ENCODE peak calls at places on chromosomes 13 and 19, in eight cellular contexts. Y is AG04450, Z is cardiac muscle cell, B is fibroblast of lung, S is PC-9, M is tibial nerve, H is upper lobe of right lung, X is adipocyte. Q is an unnamed sample. For H3K27me3, the result is how much of the 10 kb centered on the place peaks cover.

GRCh38 chr13:59702269-59702668 is 461.5 kb downstream of the DIAPH3 start:
- DNase-seq in Y (no peak), Z (no peak), B (no peak), S (no peak), M (no peak), H (no peak), X (no peak), Q (no peak)

GRCh38 chr13:32011971-32012370 is 19.6 kb upstream of the FRY start:
- DNase-seq in Y (no peak), Z (no peak), B (no peak), S (no peak), M (no peak), H (no peak), X (no peak), Q (no peak)

GRCh38 chr13:50518791-50519201 is 324.7 kb downstream of the DLEU7 start:
- DNase-seq in Y (peak), Z (peak), B (peak), S (no peak), M (no peak), H (no peak), X (no peak), Q (no peak)

GRCh38 chr13:71879129-71879535 is 12.1 kb upstream of the DACH1 start:
- DNase-seq in Y (no peak), Z (peak), B (peak), S (no peak), M (no peak), H (no peak), X (peak), Q (no peak)

GRCh38 chr13:36030670-36031331 is 100.4 kb downstream of the DCLK1 start:
- DNase-seq in Y (no peak), Z (peak), B (peak), S (no peak), M (no peak), H (no peak), X (peak), Q (peak)

GRCh38 chr19:8308891-8309291 is 733 bp upstream of the CD320 start:
- DNase-seq in Y (no peak), Z (no peak), B (no peak), S (no peak), M (peak), H (no peak), X (no peak), Q (no peak)

GRCh38 chr19:14317157-14317556 is 64.1 kb upstream of the ADGRE5 start:
- DNase-seq in Y (no peak), Z (no peak), B (no peak), S (no peak), M (no peak), H (no peak), X (no peak), Q (no peak)

GRCh38 chr19:17889609-17890214 is 18.0 kb downstream of the SLC5A5 start:
- DNase-seq in Y (no peak), Z (peak), B (peak), S (peak), M (no peak), H (no peak), X (peak), Q (peak)

GRCh38 chr13:77767413-77767812 is 69.9 kb downstream of the SLAIN1 start:
- DNase-seq in Y (no peak), Z (no peak), B (no peak), S (no peak), M (no peak), H (no peak), X (no peak), Q (no peak)

GRCh38 chr19:39083599-39083982 is 577 bp upstream of the ACP7 start:
- DNase-seq in Y (no peak), Z (no peak), B (no peak), S (no peak), M (no peak), H (no peak), X (no peak), Q (no peak)
- H3K4me3 ChIP-seq in Y (peak), Z (no peak), B (no peak), S (peak), M (peak), H (peak), X (peak), Q (peak)

GRCh38 chr19:38869836-38870607 is 8.1 kb downstream of the RINL start:
- DNase-seq in Y (no peak), Z (peak), B (peak), S (no peak), M (peak), H (peak), X (peak), Q (no peak)

GRCh38 chr19:38869160-38869835 is 8.8 kb downstream of the RINL start:
- DNase-seq in Y (no peak), Z (no peak), B (no peak), S (no peak), M (no peak), H (no peak), X (no peak), Q (no peak)

GRCh38 chr19:38867176-38867780 is 10.8 kb downstream of the RINL start:
- DNase-seq in Y (no peak), Z (no peak), B (no peak), S (no peak), M (no peak), H (no peak), X (no peak), Q (no peak)

GRCh38 chr19:38868551-38868950 is 9.5 kb downstream of the RINL start:
- DNase-seq in Y (no peak), Z (no peak), B (no peak), S (no peak), M (no peak), H (no peak), X (no peak), Q (no peak)

DNA sequence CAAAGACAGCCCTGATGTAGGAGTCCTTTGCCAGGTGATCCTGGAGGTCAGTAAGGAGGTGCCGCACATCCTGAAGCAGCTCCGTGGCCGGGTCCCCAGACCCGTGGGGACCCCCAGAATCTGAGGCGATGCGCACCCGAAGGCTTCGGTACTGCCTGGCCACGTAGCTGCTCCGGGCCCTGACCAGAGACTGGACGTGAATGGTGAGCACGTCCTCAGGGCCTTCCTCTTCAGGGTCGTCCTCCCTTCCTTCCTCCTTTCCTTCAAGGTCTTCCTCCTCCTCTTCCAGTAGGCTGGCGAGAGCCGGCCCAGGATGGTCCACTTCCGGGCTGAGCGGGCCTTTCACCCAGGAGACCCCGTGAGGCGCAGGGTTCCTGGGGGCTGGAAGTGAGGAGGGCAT is 7.5 kb downstream of the RINL start:
- DNase-seq in Y (no peak), Z (no peak), B (no peak), S (no peak), M (no peak), H (no peak), X (no peak), Q (no peak)
- H3K27me3 ChIP-seq in Y (under half), Z (under half), B (under half), S (under half), M (under half), H (under half), X (under half), Q (under half)

GRCh38 chr19:803686-804418 is 6.6 kb downstream of the PTBP1 start:
- DNase-seq in Y (no peak), Z (no peak), B (no peak), S (no peak), M (no peak), H (peak), X (no peak), Q (no peak)

GRCh38 chr19:801861-802496 is 4.7 kb downstream of the PTBP1 start:
- DNase-seq in Y (no peak), Z (peak), B (peak), S (no peak), M (no peak), H (peak), X (peak), Q (no peak)

GRCh38 chr19:802888-803561 is 5.8 kb downstream of the PTBP1 start:
- DNase-seq in Y (no peak), Z (no peak), B (peak), S (no peak), M (no peak), H (no peak), X (peak), Q (no peak)

GRCh38 chr19:801030-801860 is 4.0 kb downstream of the PTBP1 start:
- DNase-seq in Y (no peak), Z (peak), B (peak), S (no peak), M (no peak), H (peak), X (peak), Q (no peak)

DNA sequence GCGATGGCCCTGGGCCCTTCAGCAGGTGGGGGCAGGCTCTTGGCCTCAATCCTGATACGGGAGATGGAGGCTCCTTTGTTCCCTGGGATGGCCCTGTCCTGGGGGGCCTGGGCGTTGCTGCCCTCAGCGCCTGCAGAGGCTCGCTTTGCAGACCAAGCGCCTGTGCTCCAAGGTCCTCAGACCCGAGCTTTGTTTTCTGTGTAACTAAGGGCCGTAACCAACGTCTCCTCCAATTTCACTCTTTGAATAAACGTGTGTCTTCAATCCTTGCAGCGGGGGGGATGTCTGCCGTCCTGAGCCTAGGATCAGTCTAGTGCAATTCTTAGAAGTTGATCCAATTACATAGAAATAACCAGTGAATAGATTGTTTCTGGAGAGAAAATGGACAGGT is 5.2 kb downstream of the PTBP1 start:
- DNase-seq in Y (no peak), Z (no peak), B (peak), S (no peak), M (no peak), H (no peak), X (no peak), Q (no peak)
- H3K4me3 ChIP-seq in Y (peak), Z (no peak), B (peak), S (no peak), M (peak), H (peak), X (peak), Q (peak)

GRCh38 chr19:33748231-33748630 is 48.4 kb upstream of the KCTD15 start:
- DNase-seq in Y (no peak), Z (no peak), B (no peak), S (no peak), M (no peak), H (no peak), X (no peak), Q (no peak)

GRCh38 chr19:33745297-33745696 is 51.4 kb upstream of the KCTD15 start:
- DNase-seq in Y (no peak), Z (no peak), B (no peak), S (no peak), M (no peak), H (no peak), X (no peak), Q (no peak)

GRCh38 chr19:33747273-33747672 is 49.4 kb upstream of the KCTD15 start:
- DNase-seq in Y (no peak), Z (no peak), B (no peak), S (no peak), M (no peak), H (no peak), X (no peak), Q (no peak)

GRCh38 chr19:33749016-33749415 is 47.7 kb upstream of the KCTD15 start:
- DNase-seq in Y (no peak), Z (no peak), B (no peak), S (no peak), M (no peak), H (no peak), X (no peak), Q (no peak)

DNA sequence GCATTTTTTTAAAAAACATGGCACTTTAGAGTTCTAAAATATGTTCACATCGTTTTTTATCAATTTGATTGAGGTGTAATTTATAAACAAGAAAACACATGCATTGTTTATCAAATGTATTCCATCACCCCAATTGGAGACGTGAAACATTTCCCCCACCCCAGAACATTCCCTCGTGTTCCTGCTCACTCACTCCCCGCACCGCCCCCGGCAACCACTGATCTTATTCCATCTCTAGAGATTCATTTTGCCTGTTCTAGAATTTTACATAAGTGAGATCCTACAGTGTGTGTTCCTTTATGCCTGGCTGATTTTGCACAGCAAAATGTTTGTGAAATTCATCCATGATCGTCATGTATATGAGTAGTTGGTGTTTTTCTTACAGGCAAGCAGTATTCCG is 50.5 kb upstream of the KCTD15 start:
- DNase-seq in Y (no peak), Z (no peak), B (no peak), S (no peak), M (no peak), H (no peak), X (no peak), Q (no peak)
- H3K27me3 ChIP-seq in Y (under half), Z (under half), B (under half), S (half or more), M (under half), H (under half), X (under half), Q (under half)

GRCh38 chr19:46499692-46500091 is 4.0 kb upstream of the PNMA8B start:
- DNase-seq in Y (no peak), Z (no peak), B (no peak), S (no peak), M (no peak), H (no peak), X (no peak), Q (no peak)

GRCh38 chr19:46494936-46495788 is 505 bp downstream of the PNMA8B start:
- DNase-seq in Y (no peak), Z (no peak), B (no peak), S (no peak), M (no peak), H (no peak), X (no peak), Q (no peak)

GRCh38 chr19:46495789-46496099 is at the start of gene PNMA8B:
- DNase-seq in Y (no peak), Z (peak), B (peak), S (no peak), M (no peak), H (peak), X (peak), Q (no peak)

GRCh38 chr19:46494115-46494935 is 1.3 kb downstream of the PNMA8B start:
- DNase-seq in Y (no peak), Z (no peak), B (no peak), S (no peak), M (no peak), H (no peak), X (no peak), Q (no peak)

DNA sequence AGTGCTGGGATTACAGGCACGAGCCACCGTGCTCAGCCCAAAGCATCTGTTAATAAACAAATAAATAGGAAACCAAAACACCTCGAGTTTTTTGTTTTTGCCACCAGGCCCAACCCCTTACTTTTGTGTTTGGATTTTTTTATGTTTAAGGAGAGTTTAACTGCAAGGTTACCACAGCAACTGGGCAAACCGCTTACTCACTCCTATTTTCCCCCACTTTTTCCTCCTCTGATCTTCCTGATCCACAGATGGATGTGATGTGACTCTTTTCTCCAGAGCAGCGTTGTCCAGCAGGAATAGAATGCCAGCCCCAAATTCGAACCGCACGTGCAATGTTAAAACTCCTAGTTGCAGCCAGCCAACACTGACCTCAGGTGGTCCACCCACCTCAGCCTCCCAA is 2.1 kb upstream of the PNMA8B start:
- DNase-seq in Y (no peak), Z (no peak), B (peak), S (no peak), M (no peak), H (no peak), X (no peak), Q (no peak)
- H3K4me3 ChIP-seq in Y (no peak), Z (no peak), B (no peak), S (no peak), M (no peak), H (no peak), X (no peak), Q (no peak)

GRCh38 chr13:94707400-94708021 is 4.8 kb downstream of the SOX21 start:
- DNase-seq in Y (no peak), Z (no peak), B (no peak), S (no peak), M (no peak), H (no peak), X (no peak), Q (no peak)

GRCh38 chr13:94706854-94707399 is 5.4 kb downstream of the SOX21 start:
- DNase-seq in Y (no peak), Z (no peak), B (no peak), S (no peak), M (no peak), H (no peak), X (no peak), Q (no peak)

GRCh38 chr13:94704347-94705080 is 7.8 kb downstream of the SOX21 start:
- DNase-seq in Y (no peak), Z (no peak), B (no peak), S (no peak), M (no peak), H (no peak), X (no peak), Q (no peak)

GRCh38 chr13:94705081-94705751 is 7.1 kb downstream of the SOX21 start:
- DNase-seq in Y (no peak), Z (no peak), B (no peak), S (no peak), M (no peak), H (no peak), X (peak), Q (no peak)

GRCh38 chr13:94706101-94706853 is 6.1 kb downstream of the SOX21 start:
- DNase-seq in Y (no peak), Z (no peak), B (no peak), S (no peak), M (no peak), H (no peak), X (no peak), Q (no peak)
- H3K27me3 ChIP-seq in Y (half or more), Z (half or more), B (half or more), S (half or more), M (half or more), H (half or more), X (half or more), Q (half or more)

GRCh38 chr19:12766051-12766521 is 9.3 kb downstream of the HOOK2 start:
- DNase-seq in Y (peak), Z (no peak), B (no peak), S (peak), M (peak), H (peak), X (peak), Q (no peak)
- H3K4me3 ChIP-seq in Y (peak), Z (peak), B (peak), S (peak), M (peak), H (peak), X (peak), Q (peak)

GRCh38 chr19:50204811-50205675 is 1.6 kb downstream of the MYH14 start:
- DNase-seq in Y (no peak), Z (no peak), B (no peak), S (peak), M (no peak), H (peak), X (no peak), Q (no peak)

GRCh38 chr19:50204081-50204428 is 633 bp downstream of the MYH14 start:
- DNase-seq in Y (no peak), Z (no peak), B (no peak), S (no peak), M (no peak), H (no peak), X (no peak), Q (no peak)

GRCh38 chr19:50203281-50204080 is at the start of gene MYH14:
- DNase-seq in Y (no peak), Z (peak), B (peak), S (peak), M (peak), H (peak), X (peak), Q (no peak)

GRCh38 chr19:50202962-50203280 is 501 bp upstream of the MYH14 start:
- DNase-seq in Y (no peak), Z (no peak), B (no peak), S (no peak), M (no peak), H (no peak), X (no peak), Q (no peak)

GRCh38 chr19:50202399-50202798 is 1.0 kb upstream of the MYH14 start:
- DNase-seq in Y (no peak), Z (no peak), B (no peak), S (no peak), M (no peak), H (no peak), X (no peak), Q (no peak)
- H3K27me3 ChIP-seq in Y (under half), Z (under half), B (under half), S (under half), M (under half), H (under half), X (under half), Q (under half)